ENCODE peak calls at places on chromosomes 1 and 21, in nine cellular contexts. E, Y, C, I, J, K, O, B and S are unnamed samples.

GRCh38 chr1:35599411-35599810 is 26.3 kb downstream of the TFAP2E start:
- DNase-seq in E (no peak), Y (no peak), C (no peak), I (no peak), J (no peak), K (no peak), O (no peak), B (no peak), S (no peak)

GRCh38 chr1:97186381-97186780 is 464.8 kb downstream of the PTBP2 start:
- DNase-seq in E (no peak), Y (peak), C (no peak), I (no peak), J (no peak), K (peak), O (no peak), B (peak), S (no peak)

GRCh38 chr21:43300496-43301423 is 126.2 kb downstream of the SIK1 start:
- DNase-seq in E (peak), Y (peak), C (no peak), I (no peak), J (peak), K (no peak), O (no peak), B (no peak), S (no peak)

GRCh38 chr1:100130552-100131077 is 2.1 kb downstream of the SASS6 start:
- DNase-seq in E (no peak), Y (peak), C (no peak), I (no peak), J (no peak), K (no peak), O (no peak), B (no peak), S (no peak)

GRCh38 chr1:210687582-210688279 is 359.0 kb downstream of the HHAT start:
- DNase-seq in E (no peak), Y (no peak), C (no peak), I (no peak), J (no peak), K (no peak), O (no peak), B (no peak), S (no peak)

GRCh38 chr1:23553896-23554480 is 5.3 kb downstream of the ID3 start:
- DNase-seq in E (no peak), Y (no peak), C (no peak), I (no peak), J (peak), K (no peak), O (no peak), B (no peak), S (no peak)

GRCh38 chr1:16617778-16618580 is 4.6 kb upstream of the NBPF1 start:
- DNase-seq in E (no peak), Y (no peak), C (no peak), I (no peak), J (no peak), K (no peak), O (no peak), B (no peak), S (no peak)

GRCh38 chr1:8879348-8880067 is 1.0 kb upstream of the ENO1 start:
- DNase-seq in E (no peak), Y (peak), C (peak), I (peak), J (no peak), K (peak), O (no peak), B (no peak), S (no peak)

GRCh38 chr1:22761821-22762220 is 51.2 kb downstream of the EPHB2 start:
- DNase-seq in E (no peak), Y (no peak), C (no peak), I (no peak), J (no peak), K (no peak), O (no peak), B (no peak), S (no peak)

GRCh38 chr21:33870768-33871167 is 44.8 kb downstream of the ATP5PO start:
- DNase-seq in E (no peak), Y (no peak), C (no peak), I (no peak), J (no peak), K (no peak), O (no peak), B (no peak), S (no peak)

GRCh38 chr1:244967159-244967558 is 102.8 kb upstream of the HNRNPU start:
- DNase-seq in E (no peak), Y (no peak), C (no peak), I (no peak), J (no peak), K (no peak), O (no peak), B (no peak), S (no peak)

GRCh38 chr1:50348449-50349241 is 74.6 kb downstream of the DMRTA2 start:
- DNase-seq in E (no peak), Y (peak), C (no peak), I (peak), J (peak), K (peak), O (peak), B (peak), S (peak)

GRCh38 chr1:3948344-3948743 is 48.3 kb upstream of the C1orf174 start:
- DNase-seq in E (no peak), Y (peak), C (no peak), I (no peak), J (no peak), K (no peak), O (no peak), B (no peak), S (no peak)

GRCh38 chr1:19326748-19327065 is 14.6 kb downstream of the SLC66A1 start:
- DNase-seq in E (no peak), Y (no peak), C (no peak), I (no peak), J (no peak), K (no peak), O (no peak), B (no peak), S (no peak)

GRCh38 chr1:41611068-41611931 is 126.8 kb upstream of the EDN2 start:
- DNase-seq in E (no peak), Y (no peak), C (peak), I (no peak), J (no peak), K (no peak), O (no peak), B (no peak), S (no peak)

GRCh38 chr21:45670731-45671130 is 27.2 kb downstream of the PCBP3 start:
- DNase-seq in E (no peak), Y (no peak), C (no peak), I (no peak), J (no peak), K (no peak), O (no peak), B (no peak), S (no peak)

GRCh38 chr1:17046043-17046657 is 7.7 kb downstream of the SDHB start:
- DNase-seq in E (no peak), Y (peak), C (no peak), I (peak), J (no peak), K (no peak), O (no peak), B (no peak), S (no peak)

GRCh38 chr1:115976062-115976899 is at the start of gene SLC22A15:
- DNase-seq in E (peak), Y (peak), C (peak), I (peak), J (peak), K (peak), O (peak), B (peak), S (peak)

GRCh38 chr1:83500531-83500930 is 498.4 kb downstream of the TTLL7 start:
- DNase-seq in E (no peak), Y (no peak), C (no peak), I (no peak), J (no peak), K (no peak), O (no peak), B (no peak), S (no peak)

GRCh38 chr1:87336623-87337067 is 8.0 kb downstream of the LMO4 start:
- DNase-seq in E (no peak), Y (no peak), C (no peak), I (no peak), J (no peak), K (no peak), O (no peak), B (no peak), S (no peak)

GRCh38 chr1:86471296-86471695 is 2.6 kb downstream of the CLCA1 start:
- DNase-seq in E (no peak), Y (no peak), C (no peak), I (no peak), J (no peak), K (no peak), O (no peak), B (no peak), S (no peak)

GRCh38 chr1:43549921-43550597 is 19.4 kb downstream of the PTPRF start:
- DNase-seq in E (peak), Y (peak), C (peak), I (peak), J (peak), K (no peak), O (no peak), B (peak), S (no peak)

GRCh38 chr1:158048371-158049067 is 55.1 kb downstream of the KIRREL1 start:
- DNase-seq in E (no peak), Y (no peak), C (no peak), I (no peak), J (no peak), K (no peak), O (no peak), B (no peak), S (no peak)

GRCh38 chr1:203127672-203128611 is at the start of gene ADORA1:
- DNase-seq in E (peak), Y (peak), C (peak), I (peak), J (peak), K (no peak), O (no peak), B (peak), S (no peak)